ENCODE peak calls at places on chromosomes 3 and 15, in ten cellular contexts. F is bronchial epithelial cell, P is progenitor cell of endocrine pancreas, U is astrocyte of the cerebellum, D is GM23248, Z is GF-D8, A is tibial artery, K is CD14-positive monocyte, O is GM23338, T is NB4. H is an unnamed sample.

GRCh38 chr15:77889009-77889806 is 188.3 kb downstream of the TBC1D2B start:
- DNase-seq in F (no peak), P (no peak), U (no peak), D (no peak), Z (no peak), A (no peak), K (peak), O (no peak), T (no peak), H (no peak)

GRCh38 chr3:8506611-8507061 is 5.0 kb downstream of the LMCD1 start:
- DNase-seq in F (peak), P (no peak), U (no peak), D (peak), Z (no peak), A (no peak), K (no peak), O (no peak), T (no peak), H (no peak)

GRCh38 chr3:37852097-37852496 is 9.6 kb upstream of the CTDSPL start:
- DNase-seq in F (peak), P (no peak), U (no peak), D (peak), Z (no peak), A (no peak), K (no peak), O (no peak), T (no peak), H (no peak)

GRCh38 chr3:194129581-194130133 is 6.3 kb upstream of the HES1 start:
- DNase-seq in F (no peak), P (no peak), U (no peak), D (peak), Z (no peak), A (no peak), K (no peak), O (peak), T (peak), H (no peak)

GRCh38 chr3:8319935-8320634 is 181.5 kb upstream of the LMCD1 start:
- DNase-seq in F (peak), P (no peak), U (peak), D (peak), Z (no peak), A (no peak), K (no peak), O (no peak), T (no peak), H (no peak)

GRCh38 chr3:59432676-59433075 is 382.9 kb upstream of the CFAP20DC start:
- DNase-seq in F (peak), P (no peak), U (no peak), D (peak), Z (no peak), A (no peak), K (no peak), O (no peak), T (no peak), H (no peak)

GRCh38 chr3:192336286-192336685 is 391.1 kb downstream of the FGF12 start:
- DNase-seq in F (no peak), P (no peak), U (no peak), D (no peak), Z (no peak), A (no peak), K (no peak), O (peak), T (no peak), H (no peak)

GRCh38 chr15:39748276-39748675 is 34.4 kb downstream of the FSIP1 start:
- DNase-seq in F (peak), P (no peak), U (no peak), D (peak), Z (no peak), A (no peak), K (no peak), O (no peak), T (no peak), H (no peak)

GRCh38 chr3:137121704-137122314 is 164.0 kb downstream of the IL20RB start:
- DNase-seq in F (peak), P (no peak), U (peak), D (peak), Z (no peak), A (no peak), K (no peak), O (peak), T (peak), H (no peak)

GRCh38 chr3:130508970-130509369 is 8.0 kb upstream of the COL6A6 start:
- DNase-seq in F (no peak), P (no peak), U (no peak), D (no peak), Z (no peak), A (no peak), K (no peak), O (peak), T (no peak), H (no peak)

GRCh38 chr3:36459177-36459576 is 78.9 kb downstream of the STAC start:
- DNase-seq in F (no peak), P (no peak), U (no peak), D (no peak), Z (no peak), A (no peak), K (no peak), O (no peak), T (no peak), H (no peak)

GRCh38 chr15:53539878-53540277 is 219.6 kb downstream of the WDR72 start:
- DNase-seq in F (peak), P (no peak), U (no peak), D (no peak), Z (no peak), A (no peak), K (no peak), O (no peak), T (no peak), H (no peak)

GRCh38 chr3:157868168-157868567 is 238.1 kb downstream of the SHOX2 start:
- DNase-seq in F (no peak), P (no peak), U (peak), D (peak), Z (no peak), A (no peak), K (no peak), O (no peak), T (no peak), H (no peak)

GRCh38 chr15:29711531-29711930 is 110.7 kb downstream of the TJP1 start:
- DNase-seq in F (no peak), P (no peak), U (no peak), D (no peak), Z (no peak), A (no peak), K (no peak), O (no peak), T (no peak), H (no peak)

GRCh38 chr15:47862402-47862801 is 145.1 kb downstream of the SEMA6D start:
- DNase-seq in F (no peak), P (no peak), U (no peak), D (no peak), Z (no peak), A (no peak), K (no peak), O (no peak), T (no peak), H (no peak)

GRCh38 chr3:87233805-87234204 is 6.7 kb downstream of the CHMP2B start:
- DNase-seq in F (no peak), P (no peak), U (no peak), D (no peak), Z (no peak), A (no peak), K (no peak), O (peak), T (no peak), H (no peak)

GRCh38 chr15:71125831-71126453 is 10.7 kb downstream of the THSD4 start:
- DNase-seq in F (no peak), P (no peak), U (no peak), D (peak), Z (no peak), A (no peak), K (no peak), O (peak), T (no peak), H (no peak)

H was measured in SIG-M5.